ENCODE peak calls at places on chromosomes 16 and 17, in five cellular contexts. K, F, H, Z and B are unnamed samples.

GRCh38 chr16:50712568-50712914 is 19.1 kb downstream of the NOD2 start:
- DNase-seq in K (no peak), F (no peak), H (no peak), Z (no peak), B (no peak)

GRCh38 chr17:17186051-17186450 is 20.1 kb downstream of the PLD6 start:
- DNase-seq in K (no peak), F (no peak), H (no peak), Z (peak; percentile 95), B (no peak)

GRCh38 chr17:19540706-19541370 is 7.2 kb downstream of the SLC47A1 start:
- DNase-seq in K (no peak), F (no peak), H (no peak), Z (no peak), B (no peak)

GRCh38 chr16:24508614-24509013 is 30.8 kb upstream of the RBBP6 start:
- DNase-seq in K (peak; percentile 58), F (peak; percentile 78), H (no peak), Z (peak; percentile 91), B (no peak)

GRCh38 chr16:122342-122741 is 16.1 kb downstream of the NPRL3 start:
- DNase-seq in K (no peak), F (no peak), H (no peak), Z (no peak), B (no peak)

GRCh38 chr17:48127371-48128051 is 19.9 kb downstream of the SNX11 start:
- DNase-seq in K (peak; percentile 74), F (no peak), H (no peak), Z (peak; percentile 89), B (no peak)

GRCh38 chr16:17205279-17206139 is 265.3 kb downstream of the XYLT1 start:
- DNase-seq in K (no peak), F (peak; percentile 68), H (no peak), Z (no peak), B (no peak)

GRCh38 chr17:73901661-73902415 is 257.6 kb upstream of the SDK2 start:
- DNase-seq in K (no peak), F (peak; percentile 8), H (no peak), Z (no peak), B (peak; percentile 58)

GRCh38 chr17:51231999-51232398 is 27.9 kb downstream of the MBTD1 start:
- DNase-seq in K (no peak), F (peak; percentile 24), H (no peak), Z (no peak), B (no peak)

GRCh38 chr17:44556114-44556853 is 1.0 kb upstream of the FZD2 start:
- DNase-seq in K (peak; percentile 62), F (peak; percentile 43), H (no peak), Z (peak; percentile 47), B (no peak)

GRCh38 chr16:68291227-68291626 is 19.5 kb downstream of the SLC7A6OS start:
- DNase-seq in K (no peak), F (peak; percentile 56), H (no peak), Z (no peak), B (no peak)

GRCh38 chr16:533391-534088 is 6.0 kb downstream of the CAPN15 start:
- DNase-seq in K (no peak), F (peak; percentile 10), H (no peak), Z (peak; percentile 14), B (no peak)

GRCh38 chr17:8794636-8795035 is 4.5 kb downstream of the MFSD6L start:
- DNase-seq in K (no peak), F (peak; percentile 8), H (no peak), Z (no peak), B (no peak)

GRCh38 chr17:45847101-45847500 is 2.4 kb downstream of the SPPL2C start:
- DNase-seq in K (no peak), F (no peak), H (no peak), Z (no peak), B (no peak)

GRCh38 chr17:39926588-39927100 is 757 bp downstream of the ORMDL3 start:
- DNase-seq in K (peak; percentile 22), F (peak; percentile 23), H (no peak), Z (peak; percentile 39), B (no peak)

GRCh38 chr16:66910175-66910940 is 8.3 kb downstream of the CDH16 start:
- DNase-seq in K (no peak), F (no peak), H (no peak), Z (no peak), B (peak; percentile 38)

GRCh38 chr17:16287563-16288027 is 65.7 kb downstream of the CENPV start:
- DNase-seq in K (peak; percentile 38), F (peak; percentile 62), H (no peak), Z (no peak), B (no peak)

GRCh38 chr17:34308376-34308775 is 10.9 kb upstream of the CCL8 start:
- DNase-seq in K (no peak), F (no peak), H (no peak), Z (no peak), B (no peak)

GRCh38 chr16:85735225-85735722 is 15.6 kb downstream of the C16orf74 start:
- DNase-seq in K (no peak), F (no peak), H (no peak), Z (no peak), B (peak; percentile 60)

GRCh38 chr16:74896389-74897370 is 88.2 kb downstream of the WDR59 start:
- DNase-seq in K (peak; percentile 69), F (peak; percentile 82), H (no peak), Z (peak; percentile 87), B (no peak)

GRCh38 chr17:37478187-37478586 is 11.5 kb upstream of the DUSP14 start:
- DNase-seq in K (peak; percentile 69), F (peak; percentile 89), H (no peak), Z (peak; percentile 88), B (no peak)

GRCh38 chr16:783404-784161 is 4.6 kb downstream of the RPUSD1 start:
- DNase-seq in K (no peak), F (peak; percentile 24), H (no peak), Z (peak; percentile 24), B (no peak)

GRCh38 chr17:38569701-38570512 is 35.8 kb downstream of the SRCIN1 start:
- DNase-seq in K (no peak), F (no peak), H (no peak), Z (no peak), B (no peak)

GRCh38 chr16:64983983-64984382 is 137.9 kb downstream of the CDH11 start:
- DNase-seq in K (peak; percentile 83), F (peak; percentile 92), H (no peak), Z (peak; percentile 74), B (no peak)

GRCh38 chr17:68431661-68432071 is 25.6 kb downstream of the WIPI1 start:
- DNase-seq in K (peak; percentile 20), F (peak; percentile 43), H (no peak), Z (peak; percentile 22), B (no peak)
- TF ChIP-seq CTCF in K (peak; percentile 9), F (peak; percentile 22), H (no peak), Z (peak; percentile 43), B (peak; percentile 24)

DNA sequence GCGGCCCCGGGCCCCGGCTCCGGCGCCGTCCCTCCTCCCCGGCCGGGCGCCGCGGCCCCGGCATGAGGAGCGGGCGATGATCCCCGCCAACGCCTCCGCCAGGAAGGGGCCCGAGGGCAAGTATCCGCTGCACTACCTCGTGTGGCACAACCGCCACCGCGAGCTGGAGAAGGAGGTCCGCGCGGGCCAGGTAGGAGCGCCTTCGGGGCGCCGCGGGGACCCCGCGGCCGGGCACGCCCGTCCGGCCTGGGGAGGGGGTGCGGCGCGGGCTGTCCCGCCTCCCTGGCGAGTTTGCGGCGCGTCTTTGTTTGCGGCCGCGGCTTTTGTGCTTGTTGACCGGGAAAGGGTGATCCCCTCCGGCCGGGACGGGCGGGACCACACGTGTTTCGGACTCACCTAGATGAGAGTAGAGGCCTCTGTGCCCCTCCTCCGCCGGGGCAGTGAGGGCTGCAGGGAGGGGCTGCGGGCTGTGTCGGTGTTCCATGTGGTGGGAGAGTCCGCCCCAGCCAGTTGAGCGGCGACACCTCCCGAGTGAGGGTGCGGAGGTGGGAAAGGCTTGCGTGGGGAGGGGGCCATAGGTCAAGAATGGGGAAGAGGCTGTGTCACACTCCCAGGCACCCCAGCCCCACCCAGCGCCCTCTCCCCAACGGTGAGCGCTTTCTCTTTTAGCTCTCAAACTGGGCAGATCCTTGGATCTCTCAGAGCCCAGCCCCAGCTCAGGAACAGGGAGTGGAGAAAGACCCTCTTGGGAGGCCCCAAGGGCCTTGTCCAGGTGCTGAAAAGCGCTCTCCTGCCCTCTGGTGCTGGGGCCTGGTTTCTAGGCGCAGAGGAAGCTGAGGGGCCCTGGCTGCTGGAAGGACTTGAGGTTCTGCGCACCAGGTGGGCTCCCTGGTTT is 861 bp downstream of the ANKRD13B start:
- DNase-seq in K (peak; percentile 43), F (no peak), H (no peak), Z (peak; percentile 43), B (no peak)
- TF ChIP-seq CTCF in K (peak; percentile 24), F (peak; percentile 22), H (no peak), Z (peak; percentile 41), B (no peak)

GRCh38 chr17:77785526-77785925 is 173.0 kb upstream of the TNRC6C start:
- DNase-seq in K (no peak), F (no peak), H (no peak), Z (no peak), B (no peak)
- TF ChIP-seq CTCF in K (no peak), F (no peak), H (no peak), Z (no peak), B (no peak)

DNA sequence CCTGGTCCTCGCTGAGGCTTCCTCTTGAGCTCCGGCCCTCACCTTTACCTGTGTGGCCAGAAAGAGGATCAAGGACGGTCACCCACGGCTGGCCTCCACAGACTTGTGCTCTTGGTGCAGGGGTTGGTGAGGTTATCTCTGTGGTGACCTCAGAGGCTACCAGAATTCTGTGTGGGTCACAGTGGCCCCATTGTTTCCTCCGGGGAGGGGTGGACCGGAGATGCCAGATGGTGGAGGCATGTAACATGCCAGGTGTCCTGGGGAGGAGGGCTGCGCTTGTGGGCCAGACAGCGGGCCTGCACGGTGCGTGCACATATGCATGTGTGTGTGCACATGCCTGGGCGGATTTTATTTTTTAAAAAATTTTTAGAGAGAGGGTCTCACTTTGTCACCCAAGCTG is 6.3 kb downstream of the SGCA start:
- DNase-seq in K (no peak), F (no peak), H (no peak), Z (no peak), B (no peak)
- TF ChIP-seq CTCF in K (no peak), F (no peak), H (no peak), Z (no peak), B (no peak)

DNA sequence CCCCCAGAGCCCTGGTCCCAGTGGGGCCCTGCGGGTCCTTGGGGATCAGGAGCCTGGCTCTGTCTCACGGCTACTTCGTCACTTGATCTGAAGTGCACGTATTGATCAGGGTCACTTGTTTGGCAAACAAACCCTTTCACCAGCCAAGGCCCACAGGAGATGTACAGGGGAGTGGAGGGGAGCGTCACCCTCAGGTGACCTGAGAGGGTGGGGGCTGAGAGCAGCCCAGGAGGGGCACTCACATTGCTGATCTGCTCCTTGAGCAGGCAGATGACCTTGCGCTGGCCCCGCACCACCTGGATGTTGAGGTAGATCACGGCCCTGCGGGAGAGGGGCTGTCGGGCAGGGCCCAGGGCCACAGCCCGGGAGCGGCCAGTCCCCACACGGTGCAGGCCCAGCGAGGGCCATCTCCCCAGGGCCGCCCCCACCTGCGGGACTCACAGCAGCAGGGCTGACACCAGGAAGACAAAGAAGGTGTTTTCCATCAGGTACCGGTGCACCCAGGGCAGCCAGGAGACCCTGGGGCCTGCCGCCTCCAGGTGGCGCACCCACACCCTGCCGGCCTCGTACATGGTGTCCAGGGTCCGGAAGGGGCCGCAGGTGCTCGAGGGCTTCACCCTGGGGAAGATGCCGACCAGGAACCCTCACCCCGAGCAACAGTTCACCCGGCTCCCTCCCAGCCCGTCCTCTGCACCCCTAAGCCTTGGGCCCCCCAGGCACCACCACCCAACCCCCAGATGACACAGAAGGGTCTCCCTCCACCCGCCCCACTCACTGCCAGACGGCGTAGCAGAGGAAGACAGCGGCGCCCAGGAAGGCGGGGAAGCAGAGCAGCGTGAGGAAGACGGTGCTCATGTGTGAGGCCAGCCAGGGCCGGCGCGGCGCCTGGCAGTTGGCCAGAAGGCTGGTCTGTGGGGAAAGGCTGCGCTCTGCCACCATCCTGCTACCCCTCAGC is 11.3 kb downstream of the TMC6 start:
- DNase-seq in K (no peak), F (no peak), H (no peak), Z (peak; percentile 26), B (peak; percentile 44)
- TF ChIP-seq CTCF in K (peak; percentile 30), F (no peak), H (no peak), Z (peak; percentile 55), B (peak; percentile 15)